ENCODE peak calls at places on chromosomes 4 and X, in seven cellular contexts. R is fibroblast of lung; N is K562; I is mucosa of descending colon; Q is mammary epithelial cell; M is RWPE2; A is CD8-positive, alpha-beta memory T cell. E is an unnamed sample. For H3K9me3 and H3K4me1, the result is how much of the 10 kb centered on the place peaks cover.

GRCh38 chrX:100928660-100929613 is at the start of gene XKRX:
- DNase-seq in Q (peak), M (peak), N (peak), A (peak), I (peak), R (peak), E (peak)

GRCh38 chrX:39869846-39870601 is 227.7 kb downstream of the BCOR start:
- DNase-seq in M (no peak), I (no peak), R (peak), N (peak), Q (peak), A (peak), E (peak)

GRCh38 chrX:106707771-106708454 is 18.6 kb upstream of the RNF128 start:
- DNase-seq in I (no peak), Q (peak), N (no peak), A (no peak), M (no peak), R (peak), E (no peak)

GRCh38 chr4:147138171-147138570 is 192.5 kb upstream of the TTC29 start:
- DNase-seq in I (no peak), A (no peak), M (no peak), N (no peak), Q (no peak), R (peak), E (no peak)

GRCh38 chr4:94406668-94407437 is 44.9 kb upstream of the PDLIM5 start:
- DNase-seq in Q (peak), A (peak), M (no peak), N (peak), I (peak), R (peak), E (peak)

GRCh38 chr4:168641811-168642140 is 144.9 kb downstream of the PALLD start:
- DNase-seq in R (no peak), N (no peak), A (no peak), I (no peak), Q (no peak), M (no peak), E (no peak)

GRCh38 chrX:23907106-23907495 is 637 bp downstream of the APOO start:
- DNase-seq in R (no peak), M (no peak), N (no peak), Q (no peak), I (no peak), A (no peak), E (no peak)

GRCh38 chrX:55026143-55026542 is 4.6 kb downstream of the ALAS2 start:
- DNase-seq in Q (peak), A (no peak), R (peak), N (no peak), I (no peak), M (no peak), E (no peak)

GRCh38 chr4:156976147-156976546 is 4.5 kb upstream of the PDGFC start:
- DNase-seq in M (no peak), I (no peak), A (no peak), R (peak), Q (peak), N (no peak), E (no peak)

GRCh38 chr4:75708218-75708691 is 16.1 kb upstream of the USO1 start:
- DNase-seq in A (peak), I (no peak), R (no peak), N (peak), M (no peak), Q (no peak), E (peak)

GRCh38 chr4:2837904-2838496 is 5.6 kb upstream of the ADD1 start:
- DNase-seq in A (peak), M (no peak), R (peak), Q (no peak), N (no peak), I (peak), E (peak)

DNA sequence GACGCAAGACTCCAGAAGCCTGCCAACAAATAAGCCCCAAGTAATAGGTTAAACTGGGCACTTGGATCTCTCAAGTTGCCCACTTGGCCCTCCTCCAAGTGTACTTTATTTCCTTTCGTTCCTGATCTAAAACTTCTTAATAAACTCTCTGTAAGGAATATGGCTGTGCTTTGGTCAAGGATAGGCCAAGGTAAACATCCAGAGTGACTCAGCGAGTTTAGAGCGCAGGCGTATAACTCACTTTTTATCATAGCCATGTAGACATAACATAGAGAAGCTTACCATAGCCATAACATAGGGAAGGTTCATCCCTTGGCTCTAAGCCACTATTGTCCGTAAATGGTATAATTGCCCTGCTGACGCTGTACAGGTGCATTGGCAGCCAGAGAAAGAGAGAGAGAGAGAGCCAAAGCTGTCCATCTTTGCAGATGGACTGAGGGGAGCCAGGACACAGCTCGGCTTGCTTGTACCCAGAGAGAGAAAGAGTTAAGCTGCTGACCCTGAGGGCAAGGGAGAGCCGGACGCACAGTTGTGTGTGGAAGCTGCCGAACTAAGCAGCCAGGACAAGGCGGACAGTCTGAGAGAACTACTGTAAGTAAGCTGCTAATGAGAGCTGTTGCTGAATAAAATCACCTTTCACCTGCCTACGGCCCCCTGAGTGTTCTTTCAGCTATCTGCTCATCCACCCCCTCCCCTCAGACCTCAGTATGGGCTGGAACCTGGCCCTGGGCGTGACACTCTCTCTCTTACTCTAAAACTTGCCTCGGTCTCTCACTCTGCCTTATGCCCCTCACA is 1.8 kb downstream of the TLR1 start:
- DNase-seq in I (no peak), N (no peak), R (no peak), A (no peak), M (no peak), Q (no peak), E (no peak)
- H3K4me3 ChIP-seq in I (no peak), N (no peak), R (no peak), A (no peak), M (no peak), Q (no peak), E (no peak)

GRCh38 chr4:386708-387105 is 49.1 kb downstream of the ZNF141 start:
- DNase-seq in M (no peak), N (no peak), I (no peak), A (no peak), R (no peak), Q (no peak), E (no peak)
- H3K9me3 ChIP-seq in M (under half), N (under half), I (half or more), A (under half), R (under half), Q (under half), E (half or more)

GRCh38 chr4:150366487-150366999 is 215.4 kb upstream of the MAB21L2 start:
- DNase-seq in N (no peak), I (no peak), A (no peak), Q (no peak), M (no peak), R (no peak), E (no peak)
- H3K4me1 ChIP-seq in N (under half), I (under half), A (under half), Q (under half), M (under half), R (under half), E (under half)

GRCh38 chr4:19657856-19658255 is 593.8 kb upstream of the SLIT2 start:
- DNase-seq in M (no peak), I (no peak), R (no peak), A (no peak), Q (no peak), N (no peak), E (no peak)
- H3K4me3 ChIP-seq in M (no peak), I (no peak), R (no peak), A (no peak), Q (no peak), N (no peak), E (no peak)

E was measured in transverse colon.